ENCODE peak calls at places on chromosomes 1 and 21, in nine cellular contexts. N is GM12892; H is mesenteric fat pad; P is stimulated activated CD4-positive, alpha-beta T cell treated with anti-CD3 and anti-CD28 coated beads, Interleukin-1b, Interleukin-23, amount 100 ng/mL, for 24 hours; X is progenitor cell of endocrine pancreas; C is neuronal stem cell; D is testis; E is kidney glomerular epithelial cell; Y is HCEC 1CT. U is an unnamed sample.
A peak's percentile ranks its signal among the peaks of the same experiment; 100 is the strongest.

GRCh38 chr1:157978547-157979403 is 14.7 kb upstream of the KIRREL1 start:
- DNase-seq in N (no peak), H (no peak), P (no peak), X (no peak), C (no peak), D (peak; percentile 21), E (no peak), Y (no peak), U (no peak)

GRCh38 chr1:84387480-84388163 is 10.7 kb upstream of the DNASE2B start:
- DNase-seq in N (no peak), H (no peak), P (no peak), X (no peak), C (no peak), D (no peak), E (no peak), Y (peak; percentile 23), U (no peak)

GRCh38 chr1:57118948-57119637 is 153.3 kb upstream of the C8B start:
- DNase-seq in N (no peak), H (no peak), P (no peak), X (no peak), C (no peak), D (no peak), E (no peak), Y (no peak), U (no peak)

GRCh38 chr1:114558548-114558947 is 22.9 kb downstream of the BCAS2 start:
- DNase-seq in N (no peak), H (no peak), P (no peak), X (no peak), C (no peak), D (no peak), E (peak; percentile 3), Y (peak; percentile 17), U (no peak)

GRCh38 chr1:225454067-225454618 is 26.3 kb upstream of the LBR start:
- DNase-seq in N (no peak), H (peak; percentile 18), P (no peak), X (no peak), C (no peak), D (no peak), E (no peak), Y (no peak), U (no peak)

GRCh38 chr1:117166076-117166475 is 44.5 kb upstream of the TRIM45 start:
- DNase-seq in N (no peak), H (no peak), P (no peak), X (no peak), C (no peak), D (no peak), E (peak; percentile 34), Y (peak; percentile 85), U (peak; percentile 67)

GRCh38 chr21:31363720-31364119 is 19.7 kb upstream of the TIAM1 start:
- DNase-seq in N (no peak), H (no peak), P (no peak), X (no peak), C (no peak), D (no peak), E (no peak), Y (no peak), U (no peak)

GRCh38 chr1:15764269-15764764 is 5.7 kb downstream of the FBLIM1 start:
- DNase-seq in N (no peak), H (no peak), P (no peak), X (no peak), C (no peak), D (no peak), E (no peak), Y (no peak), U (no peak)

GRCh38 chr1:231691618-231692259 is 65.1 kb downstream of the DISC1 start:
- DNase-seq in N (no peak), H (no peak), P (no peak), X (no peak), C (peak; percentile 6), D (no peak), E (no peak), Y (no peak), U (peak; percentile 55)

GRCh38 chr1:56584910-56585528 is 5.7 kb upstream of the PLPP3 start:
- DNase-seq in N (no peak), H (no peak), P (no peak), X (no peak), C (peak; percentile 58), D (peak; percentile 53), E (peak; percentile 77), Y (peak; percentile 65), U (peak; percentile 65)

GRCh38 chr1:57824535-57824934 is 400.7 kb upstream of the DAB1 start:
- DNase-seq in N (no peak), H (no peak), P (no peak), X (no peak), C (no peak), D (no peak), E (no peak), Y (no peak), U (no peak)

GRCh38 chr1:72649974-72650373 is 367.6 kb upstream of the NEGR1 start:
- DNase-seq in N (no peak), H (no peak), P (no peak), X (no peak), C (no peak), D (no peak), E (no peak), Y (peak; percentile 38), U (peak; percentile 16)

GRCh38 chr1:181016563-181016962 is 6.1 kb downstream of the STX6 start:
- DNase-seq in N (no peak), H (no peak), P (no peak), X (no peak), C (no peak), D (no peak), E (no peak), Y (peak; percentile 12), U (no peak)

GRCh38 chr1:87292684-87293493 is 35.8 kb upstream of the LMO4 start:
- DNase-seq in N (no peak), H (no peak), P (peak; percentile 41), X (peak; percentile 53), C (peak; percentile 82), D (peak; percentile 88), E (peak; percentile 49), Y (peak; percentile 32), U (peak; percentile 59)

GRCh38 chr1:10283318-10283984 is 73.1 kb downstream of the KIF1B start:
- DNase-seq in N (peak; percentile 8), H (no peak), P (peak; percentile 8), X (no peak), C (no peak), D (no peak), E (no peak), Y (no peak), U (no peak)

GRCh38 chr1:247370786-247371732 is 39.4 kb upstream of the ZNF496 start:
- DNase-seq in N (no peak), H (no peak), P (no peak), X (no peak), C (no peak), D (no peak), E (no peak), Y (no peak), U (peak; percentile 63)

GRCh38 chr1:185442065-185442464 is 125.0 kb upstream of the IVNS1ABP start:
- DNase-seq in N (no peak), H (no peak), P (no peak), X (no peak), C (no peak), D (no peak), E (no peak), Y (no peak), U (peak; percentile 12)

GRCh38 chr1:59020151-59020997 is 236.5 kb upstream of the JUN start:
- DNase-seq in N (peak; percentile 31), H (no peak), P (no peak), X (no peak), C (no peak), D (peak; percentile 55), E (peak; percentile 64), Y (peak; percentile 82), U (peak; percentile 84)

GRCh38 chr1:33169290-33170055 is 12.4 kb downstream of the TRIM62 start:
- DNase-seq in N (no peak), H (no peak), P (no peak), X (no peak), C (no peak), D (no peak), E (no peak), Y (no peak), U (peak; percentile 51)

GRCh38 chr1:75211648-75212047 is 77.5 kb downstream of the LHX8 start:
- DNase-seq in N (no peak), H (no peak), P (no peak), X (no peak), C (no peak), D (no peak), E (no peak), Y (no peak), U (no peak)

GRCh38 chr1:47227370-47228232 is 4.4 kb downstream of the TAL1 start:
- DNase-seq in N (no peak), H (no peak), P (no peak), X (no peak), C (no peak), D (no peak), E (no peak), Y (no peak), U (no peak)

GRCh38 chr1:104056786-104057185 is 307.1 kb downstream of the AMY1C start:
- DNase-seq in N (no peak), H (no peak), P (no peak), X (no peak), C (no peak), D (no peak), E (no peak), Y (no peak), U (no peak)

GRCh38 chr1:156391145-156391677 is 22.2 kb downstream of the RHBG start:
- DNase-seq in N (no peak), H (no peak), P (no peak), X (no peak), C (no peak), D (no peak), E (no peak), Y (no peak), U (no peak)

GRCh38 chr1:42003433-42003832 is 84.7 kb upstream of the HIVEP3 start:
- DNase-seq in N (no peak), H (no peak), P (no peak), X (no peak), C (no peak), D (no peak), E (no peak), Y (no peak), U (no peak)

GRCh38 chr1:48610628-48611542 is 138.9 kb upstream of the SPATA6 start:
- DNase-seq in N (no peak), H (no peak), P (no peak), X (no peak), C (no peak), D (peak; percentile 18), E (no peak), Y (no peak), U (no peak)

GRCh38 chr1:109466440-109467300 is at the start of gene SYPL2:
- DNase-seq in N (no peak), H (no peak), P (no peak), X (peak; percentile 48), C (no peak), D (peak; percentile 91), E (no peak), Y (peak; percentile 22), U (peak; percentile 50)

GRCh38 chr21:45892156-45892919 is 89.2 kb upstream of the COL6A1 start:
- DNase-seq in N (no peak), H (no peak), P (no peak), X (no peak), C (no peak), D (no peak), E (no peak), Y (no peak), U (no peak)

GRCh38 chr1:211546543-211546942 is 32.4 kb downstream of the SLC30A1 start:
- DNase-seq in N (no peak), H (no peak), P (no peak), X (no peak), C (no peak), D (no peak), E (no peak), Y (no peak), U (no peak)

GRCh38 chr1:101914473-101915242 is 82.1 kb downstream of the OLFM3 start:
- DNase-seq in N (no peak), H (no peak), P (no peak), X (no peak), C (no peak), D (no peak), E (no peak), Y (no peak), U (no peak)

GRCh38 chr1:214386747-214387146 is 105.8 kb downstream of the SMYD2 start:
- DNase-seq in N (no peak), H (no peak), P (no peak), X (no peak), C (no peak), D (no peak), E (no peak), Y (peak; percentile 68), U (peak; percentile 50)

GRCh38 chr21:44018813-44019567 is 6.9 kb downstream of the TRAPPC10 start:
- DNase-seq in N (no peak), H (peak; percentile 28), P (no peak), X (no peak), C (no peak), D (no peak), E (no peak), Y (no peak), U (no peak)

U was measured in EL.